ENCODE peak calls at places on chromosomes 13 and 19, in five cellular contexts. K is IMR-90, T is K562, H is A549, Z is HepG2. C is an unnamed sample.

GRCh38 chr19:719636-720377 is 11.1 kb downstream of the PALM start:
- DNase-seq in K (no peak), T (peak; percentile 58), H (no peak), Z (no peak), C (no peak)

GRCh38 chr13:106038752-106039151 is 496.7 kb downstream of the EFNB2 start:
- DNase-seq in K (peak; percentile 90), T (no peak), H (no peak), Z (no peak), C (no peak)

GRCh38 chr19:11434703-11435056 is 241 bp downstream of the ODAD3 start:
- DNase-seq in K (no peak), T (no peak), H (peak; percentile 28), Z (no peak), C (no peak)

GRCh38 chr13:43058318-43058674 is 34.9 kb downstream of the DNAJC15 start:
- DNase-seq in K (peak; percentile 62), T (no peak), H (peak; percentile 16), Z (peak; percentile 46), C (peak; percentile 24)

GRCh38 chr19:6018786-6019185 is 40.8 kb upstream of the RANBP3 start:
- DNase-seq in K (no peak), T (peak; percentile 46), H (peak; percentile 8), Z (no peak), C (no peak)

GRCh38 chr19:41936416-41936850 is 8.2 kb upstream of the ERFL start:
- DNase-seq in K (no peak), T (no peak), H (no peak), Z (no peak), C (no peak)

GRCh38 chr19:30719991-30720329 is 347.8 kb downstream of the ZNF536 start:
- DNase-seq in K (no peak), T (no peak), H (no peak), Z (no peak), C (no peak)

GRCh38 chr13:107866666-107867623 is 348.4 kb downstream of the LIG4 start:
- DNase-seq in K (peak; percentile 66), T (peak; percentile 90), H (no peak), Z (no peak), C (peak; percentile 9)

GRCh38 chr13:50222569-50223332 is 207.5 kb downstream of the KCNRG start:
- DNase-seq in K (peak; percentile 68), T (no peak), H (no peak), Z (no peak), C (peak; percentile 51)

GRCh38 chr19:8367327-8368001 is 3.5 kb downstream of the ANGPTL4 start:
- DNase-seq in K (peak; percentile 98), T (peak; percentile 57), H (no peak), Z (no peak), C (peak; percentile 45)

GRCh38 chr19:49488046-49488862 is 846 bp downstream of the RPL13A start:
- DNase-seq in K (no peak), T (peak; percentile 40), H (no peak), Z (no peak), C (no peak)

GRCh38 chr19:48770223-48770622 is 14.9 kb downstream of the FGF21 start:
- DNase-seq in K (no peak), T (no peak), H (no peak), Z (no peak), C (no peak)

GRCh38 chr19:18231775-18232174 is 5.5 kb upstream of the PDE4C start:
- DNase-seq in K (no peak), T (peak; percentile 35), H (no peak), Z (no peak), C (no peak)

GRCh38 chr19:4717191-4717965 is 6.3 kb downstream of the DPP9 start:
- DNase-seq in K (peak; percentile 70), T (no peak), H (peak; percentile 61), Z (peak; percentile 50), C (no peak)

GRCh38 chr13:75136151-75136550 is 345.8 kb downstream of the TBC1D4 start:
- DNase-seq in K (no peak), T (no peak), H (no peak), Z (no peak), C (no peak)

GRCh38 chr19:39390460-39390758 is 497 bp downstream of the PAF1 start:
- DNase-seq in K (no peak), T (no peak), H (peak; percentile 96), Z (no peak), C (no peak)

GRCh38 chr19:30361107-30361447 is 11.1 kb upstream of the ZNF536 start:
- DNase-seq in K (no peak), T (no peak), H (no peak), Z (no peak), C (no peak)

GRCh38 chr19:30222428-30222873 is 149.7 kb upstream of the ZNF536 start:
- DNase-seq in K (no peak), T (peak; percentile 31), H (peak; percentile 71), Z (no peak), C (peak; percentile 74)

GRCh38 chr19:15506074-15506565 is 2.2 kb upstream of the CYP4F22 start:
- DNase-seq in K (no peak), T (no peak), H (no peak), Z (no peak), C (no peak)

GRCh38 chr13:44267966-44268365 is 105.7 kb upstream of the SERP2 start:
- DNase-seq in K (peak; percentile 80), T (no peak), H (no peak), Z (no peak), C (no peak)

GRCh38 chr13:102610296-102610895 is 13.6 kb downstream of the TPP2 start:
- DNase-seq in K (no peak), T (no peak), H (no peak), Z (no peak), C (no peak)

GRCh38 chr19:18377026-18377425 is 8.9 kb upstream of the GDF15 start:
- DNase-seq in K (no peak), T (no peak), H (no peak), Z (no peak), C (no peak)

GRCh38 chr13:99289674-99290337 is 17.4 kb downstream of the GPR183 start:
- DNase-seq in K (no peak), T (no peak), H (no peak), Z (no peak), C (no peak)

GRCh38 chr19:5136060-5136855 is 167.3 kb downstream of the KDM4B start:
- DNase-seq in K (no peak), T (no peak), H (no peak), Z (no peak), C (no peak)

GRCh38 chr19:13153627-13154240 is 3.5 kb downstream of the IER2 start:
- DNase-seq in K (no peak), T (peak; percentile 73), H (no peak), Z (no peak), C (no peak)

GRCh38 chr13:33140161-33140560 is 123.9 kb downstream of the KL start:
- DNase-seq in K (peak; percentile 35), T (no peak), H (no peak), Z (no peak), C (no peak)

GRCh38 chr13:98892821-98893220 is 85.0 kb downstream of the DOCK9 start:
- DNase-seq in K (no peak), T (no peak), H (no peak), Z (no peak), C (no peak)

GRCh38 chr13:82571653-82572052 is 1310.6 kb downstream of the SLITRK1 start:
- DNase-seq in K (no peak), T (no peak), H (no peak), Z (no peak), C (no peak)

GRCh38 chr13:23915308-23915707 is 18.0 kb upstream of the C1QTNF9B start:
- DNase-seq in K (no peak), T (no peak), H (no peak), Z (peak; percentile 8), C (no peak)

GRCh38 chr13:85091835-85092234 is 707.4 kb downstream of the SLITRK6 start:
- DNase-seq in K (no peak), T (no peak), H (no peak), Z (no peak), C (no peak)

GRCh38 chr13:85095887-85096286 is 703.3 kb downstream of the SLITRK6 start:
- DNase-seq in K (no peak), T (no peak), H (no peak), Z (no peak), C (no peak)

GRCh38 chr13:85099245-85099644 is 700.0 kb downstream of the SLITRK6 start:
- DNase-seq in K (no peak), T (no peak), H (no peak), Z (no peak), C (no peak)

DNA sequence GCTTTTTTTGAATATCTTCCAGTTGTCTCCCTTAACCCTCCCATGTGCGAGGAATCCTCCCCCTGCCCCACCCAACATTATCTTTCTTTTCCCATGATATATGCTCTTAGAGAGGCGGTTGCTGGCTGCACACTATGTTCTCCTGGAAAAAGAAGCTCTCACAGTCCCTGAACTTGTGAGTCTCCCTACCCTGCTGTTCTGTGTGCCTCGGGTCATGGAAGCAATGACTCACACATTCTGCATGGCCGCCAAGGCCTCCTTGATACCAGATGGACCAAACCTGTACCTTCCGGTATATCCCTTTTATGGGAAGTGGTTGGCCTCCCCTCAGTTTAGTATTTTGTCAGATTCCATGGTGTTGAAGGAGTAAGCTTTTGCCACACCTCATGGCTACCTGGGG is 705.4 kb downstream of the SLITRK6 start:
- DNase-seq in K (no peak), T (no peak), H (no peak), Z (no peak), C (peak; percentile 14)
- TF ChIP-seq BHLHE40 in K (no peak), T (no peak), H (no peak), Z (no peak), C (no peak)

GRCh38 chr13:113021811-113022210 is 52.8 kb downstream of the MCF2L start:
- DNase-seq in K (no peak), T (no peak), H (no peak), Z (no peak), C (no peak)
- TF ChIP-seq BHLHE40 in K (no peak), T (no peak), H (no peak), Z (no peak), C (no peak)

DNA sequence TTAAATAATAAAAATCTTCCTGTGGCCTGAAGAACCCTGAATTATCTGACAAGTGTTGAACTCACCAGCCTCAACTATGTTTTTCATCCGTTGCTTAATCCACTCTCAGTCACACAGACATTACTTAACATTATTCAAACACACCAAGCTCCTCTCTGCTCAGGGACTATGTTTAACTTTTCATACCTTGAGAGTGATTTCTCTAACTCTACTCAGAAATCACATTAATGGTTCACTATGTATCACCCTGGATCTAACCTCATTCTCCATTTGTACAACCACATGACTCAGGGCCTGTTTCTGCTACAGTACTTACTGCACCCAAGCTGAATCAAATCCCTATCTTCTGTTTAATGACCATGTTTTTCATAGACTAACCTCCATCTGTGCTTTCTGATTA is 553.8 kb upstream of the PRR20A start:
- DNase-seq in K (no peak), T (no peak), H (no peak), Z (no peak), C (no peak)
- TF ChIP-seq BHLHE40 in K (no peak), T (no peak), H (no peak), Z (no peak), C (no peak)

DNA sequence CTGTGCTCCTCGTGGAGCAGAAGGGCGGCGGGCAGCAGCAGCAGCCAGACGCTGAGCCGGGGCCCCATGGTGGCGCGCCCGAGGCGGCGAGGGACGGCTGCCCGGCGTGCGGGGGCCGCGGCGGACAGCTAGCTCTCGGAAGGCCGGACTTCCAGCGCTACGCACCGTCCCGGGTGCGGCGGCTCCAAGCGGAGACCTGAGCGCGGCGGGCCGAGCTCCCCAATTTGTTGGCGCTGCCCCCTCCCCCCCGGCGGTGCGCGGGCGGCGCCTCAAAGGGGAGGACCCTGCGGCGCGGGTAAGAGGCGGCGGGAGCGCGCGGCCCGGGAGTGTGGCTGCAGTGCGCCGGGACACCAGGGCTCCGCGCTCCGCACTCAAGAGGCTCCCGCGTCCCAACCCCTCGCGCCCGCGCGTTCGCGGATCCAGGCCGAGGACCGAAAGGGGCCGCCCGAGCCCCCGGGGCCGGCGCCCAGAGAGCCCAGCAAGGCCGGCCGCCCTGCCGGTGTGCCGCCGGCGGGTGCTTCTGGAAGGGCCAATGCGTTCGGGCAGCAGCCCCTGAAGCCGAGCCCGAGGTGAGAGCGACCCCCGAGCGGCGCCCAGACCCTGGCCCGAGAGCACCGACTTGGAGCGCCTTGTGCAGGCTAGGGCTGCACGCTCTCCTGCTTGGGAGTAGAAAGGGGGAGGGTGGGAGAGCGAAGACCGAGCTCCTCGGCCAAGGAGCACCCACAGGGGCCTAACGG is at the start of the genes COL4A1 and COL4A2:
- DNase-seq in K (peak; percentile 77), T (no peak), H (no peak), Z (no peak), C (peak; percentile 20)
- TF ChIP-seq BHLHE40 in K (no peak), T (no peak), H (no peak), Z (no peak), C (no peak)

C was measured in HEK293T.